ENCODE peak calls at places on chromosomes 3 and 15, in nine cellular contexts. One of them, this sample, is unnamed.

GRCh38 chr15:68187559-68187958 is 17.6 kb downstream of the CALML4 start:
- DNase-seq in naive thymus-derived CD8-positive, alpha-beta T cell: no peak
- DNase-seq in activated T-cell treated with anti-CD3 and anti-CD28 coated beads for 1 hour: no peak
- DNase-seq in activated T-helper 2 cell treated with anti-CD3 and anti-CD28 coated beads, Interferon-gamma antibody, Interleukin-2, Interleukin-4, amounts not matched to agents 10 μg/mL and 5 μg/mL and 100 μg/mL, durations not matched to agents 14 hours and 24 hours and 36 hours: no peak
- DNase-seq in foreskin keratinocyte: no peak
- DNase-seq in NCI-H1105: peak; percentile 92
- DNase-seq in stimulated activated CD8-positive, alpha-beta memory T cell treated with anti-CD3 and anti-CD28 coated beads, Interleukin-15, amount 100 ng/mL, for 24 hours: no peak
- DNase-seq in COLO829: no peak
- DNase-seq in foreskin fibroblast: peak; percentile 83
- DNase-seq in this sample: no peak

GRCh38 chr15:70765504-70766281 is 2.3 kb upstream of the UACA start:
- DNase-seq in naive thymus-derived CD8-positive, alpha-beta T cell: no peak
- DNase-seq in activated T-cell treated with anti-CD3 and anti-CD28 coated beads for 1 hour: no peak
- DNase-seq in activated T-helper 2 cell treated with anti-CD3 and anti-CD28 coated beads, Interferon-gamma antibody, Interleukin-2, Interleukin-4, amounts not matched to agents 10 μg/mL and 5 μg/mL and 100 μg/mL, durations not matched to agents 14 hours and 24 hours and 36 hours: no peak
- DNase-seq in foreskin keratinocyte: no peak
- DNase-seq in NCI-H1105: no peak
- DNase-seq in stimulated activated CD8-positive, alpha-beta memory T cell treated with anti-CD3 and anti-CD28 coated beads, Interleukin-15, amount 100 ng/mL, for 24 hours: no peak
- DNase-seq in COLO829: no peak
- DNase-seq in foreskin fibroblast: peak; percentile 77
- DNase-seq in this sample: no peak

GRCh38 chr15:26038693-26039092 is 175.6 kb upstream of the ATP10A start:
- DNase-seq in naive thymus-derived CD8-positive, alpha-beta T cell: no peak
- DNase-seq in activated T-cell treated with anti-CD3 and anti-CD28 coated beads for 1 hour: no peak
- DNase-seq in activated T-helper 2 cell treated with anti-CD3 and anti-CD28 coated beads, Interferon-gamma antibody, Interleukin-2, Interleukin-4, amounts not matched to agents 10 μg/mL and 5 μg/mL and 100 μg/mL, durations not matched to agents 14 hours and 24 hours and 36 hours: no peak
- DNase-seq in foreskin keratinocyte: no peak
- DNase-seq in NCI-H1105: no peak
- DNase-seq in stimulated activated CD8-positive, alpha-beta memory T cell treated with anti-CD3 and anti-CD28 coated beads, Interleukin-15, amount 100 ng/mL, for 24 hours: no peak
- DNase-seq in COLO829: no peak
- DNase-seq in foreskin fibroblast: no peak
- DNase-seq in this sample: no peak

GRCh38 chr15:25741253-25741575 is 121.9 kb downstream of the ATP10A start:
- DNase-seq in naive thymus-derived CD8-positive, alpha-beta T cell: no peak
- DNase-seq in activated T-cell treated with anti-CD3 and anti-CD28 coated beads for 1 hour: no peak
- DNase-seq in activated T-helper 2 cell treated with anti-CD3 and anti-CD28 coated beads, Interferon-gamma antibody, Interleukin-2, Interleukin-4, amounts not matched to agents 10 μg/mL and 5 μg/mL and 100 μg/mL, durations not matched to agents 14 hours and 24 hours and 36 hours: no peak
- DNase-seq in foreskin keratinocyte: no peak
- DNase-seq in NCI-H1105: no peak
- DNase-seq in stimulated activated CD8-positive, alpha-beta memory T cell treated with anti-CD3 and anti-CD28 coated beads, Interleukin-15, amount 100 ng/mL, for 24 hours: no peak
- DNase-seq in COLO829: no peak
- DNase-seq in foreskin fibroblast: no peak
- DNase-seq in this sample: no peak

GRCh38 chr3:99976584-99976983 is 137.7 kb downstream of the FILIP1L start:
- DNase-seq in naive thymus-derived CD8-positive, alpha-beta T cell: no peak
- DNase-seq in activated T-cell treated with anti-CD3 and anti-CD28 coated beads for 1 hour: no peak
- DNase-seq in activated T-helper 2 cell treated with anti-CD3 and anti-CD28 coated beads, Interferon-gamma antibody, Interleukin-2, Interleukin-4, amounts not matched to agents 10 μg/mL and 5 μg/mL and 100 μg/mL, durations not matched to agents 14 hours and 24 hours and 36 hours: no peak
- DNase-seq in foreskin keratinocyte: no peak
- DNase-seq in NCI-H1105: no peak
- DNase-seq in stimulated activated CD8-positive, alpha-beta memory T cell treated with anti-CD3 and anti-CD28 coated beads, Interleukin-15, amount 100 ng/mL, for 24 hours: no peak
- DNase-seq in COLO829: no peak
- DNase-seq in foreskin fibroblast: no peak
- DNase-seq in this sample: no peak

GRCh38 chr15:64247906-64248541 is 85.2 kb upstream of the PPIB start:
- DNase-seq in naive thymus-derived CD8-positive, alpha-beta T cell: no peak
- DNase-seq in activated T-cell treated with anti-CD3 and anti-CD28 coated beads for 1 hour: no peak
- DNase-seq in activated T-helper 2 cell treated with anti-CD3 and anti-CD28 coated beads, Interferon-gamma antibody, Interleukin-2, Interleukin-4, amounts not matched to agents 10 μg/mL and 5 μg/mL and 100 μg/mL, durations not matched to agents 14 hours and 24 hours and 36 hours: peak; percentile 22
- DNase-seq in foreskin keratinocyte: peak; percentile 90
- DNase-seq in NCI-H1105: peak; percentile 68
- DNase-seq in stimulated activated CD8-positive, alpha-beta memory T cell treated with anti-CD3 and anti-CD28 coated beads, Interleukin-15, amount 100 ng/mL, for 24 hours: no peak
- DNase-seq in COLO829: peak; percentile 69
- DNase-seq in foreskin fibroblast: peak; percentile 85
- DNase-seq in this sample: no peak

GRCh38 chr15:46502668-46503067 is 867.8 kb downstream of the SQOR start:
- DNase-seq in naive thymus-derived CD8-positive, alpha-beta T cell: no peak
- DNase-seq in activated T-cell treated with anti-CD3 and anti-CD28 coated beads for 1 hour: no peak
- DNase-seq in activated T-helper 2 cell treated with anti-CD3 and anti-CD28 coated beads, Interferon-gamma antibody, Interleukin-2, Interleukin-4, amounts not matched to agents 10 μg/mL and 5 μg/mL and 100 μg/mL, durations not matched to agents 14 hours and 24 hours and 36 hours: no peak
- DNase-seq in foreskin keratinocyte: peak; percentile 24
- DNase-seq in NCI-H1105: no peak
- DNase-seq in stimulated activated CD8-positive, alpha-beta memory T cell treated with anti-CD3 and anti-CD28 coated beads, Interleukin-15, amount 100 ng/mL, for 24 hours: no peak
- DNase-seq in COLO829: no peak
- DNase-seq in foreskin fibroblast: peak; percentile 9
- DNase-seq in this sample: no peak

GRCh38 chr15:83278191-83278590 is 6.3 kb downstream of the BNC1 start:
- DNase-seq in naive thymus-derived CD8-positive, alpha-beta T cell: no peak
- DNase-seq in activated T-cell treated with anti-CD3 and anti-CD28 coated beads for 1 hour: no peak
- DNase-seq in activated T-helper 2 cell treated with anti-CD3 and anti-CD28 coated beads, Interferon-gamma antibody, Interleukin-2, Interleukin-4, amounts not matched to agents 10 μg/mL and 5 μg/mL and 100 μg/mL, durations not matched to agents 14 hours and 24 hours and 36 hours: no peak
- DNase-seq in foreskin keratinocyte: peak; percentile 82
- DNase-seq in NCI-H1105: no peak
- DNase-seq in stimulated activated CD8-positive, alpha-beta memory T cell treated with anti-CD3 and anti-CD28 coated beads, Interleukin-15, amount 100 ng/mL, for 24 hours: no peak
- DNase-seq in COLO829: no peak
- DNase-seq in foreskin fibroblast: peak; percentile 32
- DNase-seq in this sample: no peak

GRCh38 chr3:114974387-114974786 is 172.7 kb downstream of the ZBTB20 start:
- DNase-seq in naive thymus-derived CD8-positive, alpha-beta T cell: no peak
- DNase-seq in activated T-cell treated with anti-CD3 and anti-CD28 coated beads for 1 hour: no peak
- DNase-seq in activated T-helper 2 cell treated with anti-CD3 and anti-CD28 coated beads, Interferon-gamma antibody, Interleukin-2, Interleukin-4, amounts not matched to agents 10 μg/mL and 5 μg/mL and 100 μg/mL, durations not matched to agents 14 hours and 24 hours and 36 hours: no peak
- DNase-seq in foreskin keratinocyte: no peak
- DNase-seq in NCI-H1105: no peak
- DNase-seq in stimulated activated CD8-positive, alpha-beta memory T cell treated with anti-CD3 and anti-CD28 coated beads, Interleukin-15, amount 100 ng/mL, for 24 hours: no peak
- DNase-seq in COLO829: no peak
- DNase-seq in foreskin fibroblast: no peak
- DNase-seq in this sample: no peak

GRCh38 chr15:25849431-25849921 is 13.7 kb downstream of the ATP10A start:
- DNase-seq in naive thymus-derived CD8-positive, alpha-beta T cell: no peak
- DNase-seq in activated T-cell treated with anti-CD3 and anti-CD28 coated beads for 1 hour: no peak
- DNase-seq in activated T-helper 2 cell treated with anti-CD3 and anti-CD28 coated beads, Interferon-gamma antibody, Interleukin-2, Interleukin-4, amounts not matched to agents 10 μg/mL and 5 μg/mL and 100 μg/mL, durations not matched to agents 14 hours and 24 hours and 36 hours: no peak
- DNase-seq in foreskin keratinocyte: no peak
- DNase-seq in NCI-H1105: no peak
- DNase-seq in stimulated activated CD8-positive, alpha-beta memory T cell treated with anti-CD3 and anti-CD28 coated beads, Interleukin-15, amount 100 ng/mL, for 24 hours: no peak
- DNase-seq in COLO829: peak; percentile 74
- DNase-seq in foreskin fibroblast: peak; percentile 88
- DNase-seq in this sample: no peak

GRCh38 chr15:86892774-86893449 is 813.2 kb downstream of the AGBL1 start:
- DNase-seq in naive thymus-derived CD8-positive, alpha-beta T cell: no peak
- DNase-seq in activated T-cell treated with anti-CD3 and anti-CD28 coated beads for 1 hour: no peak
- DNase-seq in activated T-helper 2 cell treated with anti-CD3 and anti-CD28 coated beads, Interferon-gamma antibody, Interleukin-2, Interleukin-4, amounts not matched to agents 10 μg/mL and 5 μg/mL and 100 μg/mL, durations not matched to agents 14 hours and 24 hours and 36 hours: no peak
- DNase-seq in foreskin keratinocyte: peak; percentile 89
- DNase-seq in NCI-H1105: no peak
- DNase-seq in stimulated activated CD8-positive, alpha-beta memory T cell treated with anti-CD3 and anti-CD28 coated beads, Interleukin-15, amount 100 ng/mL, for 24 hours: no peak
- DNase-seq in COLO829: no peak
- DNase-seq in foreskin fibroblast: no peak
- DNase-seq in this sample: no peak

GRCh38 chr15:47888721-47889120 is 171.4 kb downstream of the SEMA6D start:
- DNase-seq in naive thymus-derived CD8-positive, alpha-beta T cell: no peak
- DNase-seq in activated T-cell treated with anti-CD3 and anti-CD28 coated beads for 1 hour: no peak
- DNase-seq in activated T-helper 2 cell treated with anti-CD3 and anti-CD28 coated beads, Interferon-gamma antibody, Interleukin-2, Interleukin-4, amounts not matched to agents 10 μg/mL and 5 μg/mL and 100 μg/mL, durations not matched to agents 14 hours and 24 hours and 36 hours: no peak
- DNase-seq in foreskin keratinocyte: no peak
- DNase-seq in NCI-H1105: no peak
- DNase-seq in stimulated activated CD8-positive, alpha-beta memory T cell treated with anti-CD3 and anti-CD28 coated beads, Interleukin-15, amount 100 ng/mL, for 24 hours: no peak
- DNase-seq in COLO829: no peak
- DNase-seq in foreskin fibroblast: peak; percentile 81
- DNase-seq in this sample: no peak

GRCh38 chr15:74129411-74130088 is 836 bp upstream of the ISLR2 start:
- DNase-seq in naive thymus-derived CD8-positive, alpha-beta T cell: no peak
- DNase-seq in activated T-cell treated with anti-CD3 and anti-CD28 coated beads for 1 hour: no peak
- DNase-seq in activated T-helper 2 cell treated with anti-CD3 and anti-CD28 coated beads, Interferon-gamma antibody, Interleukin-2, Interleukin-4, amounts not matched to agents 10 μg/mL and 5 μg/mL and 100 μg/mL, durations not matched to agents 14 hours and 24 hours and 36 hours: no peak
- DNase-seq in foreskin keratinocyte: no peak
- DNase-seq in NCI-H1105: no peak
- DNase-seq in stimulated activated CD8-positive, alpha-beta memory T cell treated with anti-CD3 and anti-CD28 coated beads, Interleukin-15, amount 100 ng/mL, for 24 hours: no peak
- DNase-seq in COLO829: no peak
- DNase-seq in foreskin fibroblast: peak; percentile 18
- DNase-seq in this sample: no peak

GRCh38 chr3:52240059-52240885 is 1.3 kb upstream of the TWF2 start:
- DNase-seq in naive thymus-derived CD8-positive, alpha-beta T cell: peak; percentile 28
- DNase-seq in activated T-cell treated with anti-CD3 and anti-CD28 coated beads for 1 hour: no peak
- DNase-seq in activated T-helper 2 cell treated with anti-CD3 and anti-CD28 coated beads, Interferon-gamma antibody, Interleukin-2, Interleukin-4, amounts not matched to agents 10 μg/mL and 5 μg/mL and 100 μg/mL, durations not matched to agents 14 hours and 24 hours and 36 hours: peak; percentile 57
- DNase-seq in foreskin keratinocyte: peak; percentile 82
- DNase-seq in NCI-H1105: no peak
- DNase-seq in stimulated activated CD8-positive, alpha-beta memory T cell treated with anti-CD3 and anti-CD28 coated beads, Interleukin-15, amount 100 ng/mL, for 24 hours: no peak
- DNase-seq in COLO829: peak; percentile 88
- DNase-seq in foreskin fibroblast: peak; percentile 97
- DNase-seq in this sample: no peak

GRCh38 chr15:67386947-67387346 is 132.4 kb downstream of the IQCH start:
- DNase-seq in naive thymus-derived CD8-positive, alpha-beta T cell: no peak
- DNase-seq in activated T-cell treated with anti-CD3 and anti-CD28 coated beads for 1 hour: no peak
- DNase-seq in activated T-helper 2 cell treated with anti-CD3 and anti-CD28 coated beads, Interferon-gamma antibody, Interleukin-2, Interleukin-4, amounts not matched to agents 10 μg/mL and 5 μg/mL and 100 μg/mL, durations not matched to agents 14 hours and 24 hours and 36 hours: no peak
- DNase-seq in foreskin keratinocyte: no peak
- DNase-seq in NCI-H1105: no peak
- DNase-seq in stimulated activated CD8-positive, alpha-beta memory T cell treated with anti-CD3 and anti-CD28 coated beads, Interleukin-15, amount 100 ng/mL, for 24 hours: no peak
- DNase-seq in COLO829: no peak
- DNase-seq in foreskin fibroblast: no peak
- DNase-seq in this sample: no peak